ENCODE peak calls at places on chromosomes 4 and X, in eight cellular contexts. H, V, S, Z, L, P, U and E are unnamed samples.

GRCh38 chr4:151538963-151539362 is 130.0 kb downstream of the FHIP1A start:
- ATAC-seq in H (no peak), V (no peak), L (no peak), Z (no peak), S (no peak), P (no peak), U (no peak), E (no peak)

GRCh38 chr4:46503739-46504138 is 113.8 kb upstream of the GABRA2 start:
- ATAC-seq in U (no peak), H (no peak), P (no peak), Z (no peak), S (no peak), V (no peak), L (no peak), E (no peak)

GRCh38 chr4:123699823-123700822 is 303.5 kb downstream of the SPRY1 start:
- ATAC-seq in L (peak), U (no peak), P (no peak), V (no peak), S (no peak), Z (peak), H (peak), E (no peak)

GRCh38 chrX:14013074-14013473 is 16.6 kb downstream of the GEMIN8 start:
- ATAC-seq in S (no peak), U (no peak), L (no peak), P (no peak), V (no peak), Z (no peak), H (no peak), E (no peak)

GRCh38 chr4:76689079-76689817 is 208.7 kb downstream of the SOWAHB start:
- ATAC-seq in U (peak), P (peak), H (peak), S (peak), V (no peak), Z (peak), L (peak), E (peak)

GRCh38 chr4:95524722-95525121 is 24.1 kb downstream of the UNC5C start:
- ATAC-seq in H (no peak), P (no peak), S (no peak), Z (no peak), L (no peak), V (no peak), U (no peak), E (no peak)

GRCh38 chr4:110515676-110516075 is 39.7 kb downstream of the ENPEP start:
- ATAC-seq in L (no peak), Z (no peak), H (peak), S (no peak), P (peak), V (no peak), U (no peak), E (peak)

GRCh38 chr4:80798082-80798481 is 232.4 kb upstream of the BMP3 start:
- ATAC-seq in Z (peak), U (peak), H (no peak), P (no peak), S (no peak), L (no peak), V (no peak), E (no peak)

GRCh38 chr4:47840291-47840690 is 2.4 kb upstream of the CORIN start:
- ATAC-seq in P (no peak), H (no peak), V (no peak), S (no peak), Z (no peak), U (no peak), L (no peak), E (no peak)

GRCh38 chr4:10171055-10171454 is 54.5 kb upstream of the WDR1 start:
- ATAC-seq in P (no peak), L (no peak), Z (no peak), H (no peak), V (no peak), U (no peak), S (no peak), E (no peak)

GRCh38 chr4:172992648-172993356 is 175.8 kb upstream of the GALNT7 start:
- ATAC-seq in S (no peak), Z (no peak), V (no peak), L (no peak), U (no peak), H (no peak), P (no peak), E (no peak)

GRCh38 chr4:81519428-81519775 is 47.7 kb upstream of the RASGEF1B start:
- ATAC-seq in S (no peak), Z (no peak), H (no peak), L (no peak), V (no peak), P (no peak), U (no peak), E (no peak)

GRCh38 chr4:151331276-151332042 is 6.1 kb upstream of the SH3D19 start:
- ATAC-seq in U (no peak), H (no peak), Z (peak), P (no peak), V (no peak), S (no peak), L (no peak), E (peak)

GRCh38 chr4:144355809-144356757 is 215.6 kb upstream of the GYPA start:
- ATAC-seq in U (peak), S (no peak), P (no peak), V (no peak), H (peak), L (no peak), Z (peak), E (peak)

GRCh38 chr4:110164856-110165255 is 33.6 kb downstream of the ELOVL6 start:
- ATAC-seq in S (no peak), P (peak), U (peak), V (peak), Z (no peak), H (no peak), L (no peak), E (peak)

GRCh38 chr4:25252230-25253071 is 18.6 kb downstream of the PI4K2B start:
- ATAC-seq in V (no peak), U (no peak), S (no peak), P (no peak), Z (no peak), H (no peak), L (no peak), E (no peak)

GRCh38 chr4:76589402-76589801 is 154.4 kb downstream of the SHROOM3 start:
- ATAC-seq in V (no peak), Z (no peak), U (no peak), H (peak), L (no peak), S (no peak), P (no peak), E (no peak)

GRCh38 chr4:100981447-100982204 is 365.7 kb downstream of the PPP3CA start:
- ATAC-seq in Z (no peak), P (no peak), S (peak), U (no peak), V (no peak), H (peak), L (no peak), E (peak)

GRCh38 chr4:54004463-54004862 is 59.9 kb downstream of the CHIC2 start:
- ATAC-seq in Z (no peak), V (no peak), H (no peak), U (no peak), S (no peak), L (no peak), P (no peak), E (no peak)